ENCODE peak calls at places on chromosomes 4 and X, in eight cellular contexts. V, U, A, T, F, K, B and S are unnamed samples.

GRCh38 chr4:172826866-172827265 is 341.7 kb upstream of the GALNT7 start:
- DNase-seq in V (no peak), U (no peak), A (no peak), T (no peak), F (no peak), K (no peak), B (no peak), S (no peak)

GRCh38 chr4:102599887-102600286 is 98.7 kb downstream of the NFKB1 start:
- DNase-seq in V (no peak), U (no peak), A (no peak), T (no peak), F (no peak), K (no peak), B (no peak), S (no peak)

GRCh38 chrX:40153335-40154221 is 55.8 kb upstream of the BCOR start:
- DNase-seq in V (peak), U (peak), A (no peak), T (peak), F (peak), K (no peak), B (no peak), S (no peak)

GRCh38 chr4:156654410-156654809 is 317.2 kb downstream of the PDGFC start:
- DNase-seq in V (no peak), U (no peak), A (no peak), T (no peak), F (no peak), K (no peak), B (no peak), S (no peak)

GRCh38 chr4:31058656-31059055 is 338.5 kb downstream of the PCDH7 start:
- DNase-seq in V (no peak), U (no peak), A (no peak), T (no peak), F (no peak), K (no peak), B (no peak), S (no peak)

GRCh38 chrX:96410927-96411326 is 273.7 kb upstream of the DIAPH2 start:
- DNase-seq in V (no peak), U (no peak), A (no peak), T (no peak), F (no peak), K (no peak), B (no peak), S (no peak)

GRCh38 chr4:124874172-124874450 is 161.6 kb upstream of the ANKRD50 start:
- DNase-seq in V (no peak), U (no peak), A (no peak), T (no peak), F (no peak), K (no peak), B (no peak), S (no peak)

GRCh38 chr4:47690611-47691010 is 147.3 kb downstream of the CORIN start:
- DNase-seq in V (no peak), U (no peak), A (no peak), T (no peak), F (no peak), K (no peak), B (no peak), S (no peak)

GRCh38 chrX:2458309-2458708 is 42.5 kb downstream of the DHRSX start:
- DNase-seq in V (no peak), U (no peak), A (no peak), T (no peak), F (no peak), K (no peak), B (no peak), S (no peak)

GRCh38 chr4:2792711-2793577 is at the start of gene SH3BP2:
- DNase-seq in V (no peak), U (peak), A (no peak), T (peak), F (peak), K (peak), B (peak), S (peak)

GRCh38 chr4:182238355-182238931 is 4.8 kb upstream of the TENM3 start:
- DNase-seq in V (no peak), U (no peak), A (no peak), T (no peak), F (no peak), K (no peak), B (no peak), S (no peak)

GRCh38 chr4:41146716-41147506 is 67.4 kb downstream of the APBB2 start:
- DNase-seq in V (no peak), U (no peak), A (no peak), T (no peak), F (no peak), K (no peak), B (no peak), S (no peak)

GRCh38 chr4:176840166-176840565 is 47.4 kb upstream of the VEGFC start:
- DNase-seq in V (no peak), U (no peak), A (no peak), T (no peak), F (no peak), K (no peak), B (no peak), S (no peak)

GRCh38 chr4:6180841-6181631 is 19.3 kb downstream of the JAKMIP1 start:
- DNase-seq in V (no peak), U (peak), A (no peak), T (no peak), F (no peak), K (no peak), B (no peak), S (no peak)

GRCh38 chr4:67035501-67035900 is 509.8 kb downstream of the CENPC start:
- DNase-seq in V (peak), U (no peak), A (no peak), T (no peak), F (no peak), K (peak), B (no peak), S (no peak)

GRCh38 chrX:2609431-2610238 is 81.5 kb upstream of the CD99 start:
- DNase-seq in V (no peak), U (no peak), A (no peak), T (no peak), F (no peak), K (no peak), B (no peak), S (no peak)

GRCh38 chr4:105634402-105634801 is 74.1 kb downstream of the INTS12 start:
- DNase-seq in V (no peak), U (no peak), A (no peak), T (no peak), F (no peak), K (no peak), B (no peak), S (no peak)

GRCh38 chr4:3046623-3047022 is 27.7 kb downstream of the HTT-AS start:
- DNase-seq in V (no peak), U (no peak), A (no peak), T (no peak), F (no peak), K (no peak), B (no peak), S (no peak)

GRCh38 chr4:2340272-2341061 is 78.0 kb downstream of the ZFYVE28 start:
- DNase-seq in V (no peak), U (no peak), A (no peak), T (no peak), F (no peak), K (no peak), B (no peak), S (no peak)

GRCh38 chr4:150579591-150580234 is 2.2 kb upstream of the MAB21L2 start:
- DNase-seq in V (no peak), U (no peak), A (no peak), T (no peak), F (peak), K (no peak), B (no peak), S (no peak)

GRCh38 chr4:146192060-146192459 is 16.5 kb downstream of the LSM6 start:
- DNase-seq in V (no peak), U (no peak), A (peak), T (no peak), F (no peak), K (no peak), B (no peak), S (no peak)

GRCh38 chrX:40253770-40254169 is 156.0 kb upstream of the BCOR start:
- DNase-seq in V (no peak), U (no peak), A (no peak), T (no peak), F (no peak), K (no peak), B (no peak), S (no peak)

GRCh38 chr4:119286377-119287002 is 35.4 kb downstream of the FABP2 start:
- DNase-seq in V (no peak), U (peak), A (peak), T (no peak), F (no peak), K (peak), B (no peak), S (no peak)

GRCh38 chr4:54118850-54119589 is 19.1 kb downstream of the GSX2 start:
- DNase-seq in V (no peak), U (no peak), A (no peak), T (no peak), F (no peak), K (no peak), B (no peak), S (no peak)

GRCh38 chr4:158015241-158015640 is 157.6 kb downstream of the GASK1B start:
- DNase-seq in V (no peak), U (no peak), A (no peak), T (no peak), F (no peak), K (no peak), B (no peak), S (no peak)

GRCh38 chr4:41212221-41213203 is 1.8 kb downstream of the APBB2 start:
- DNase-seq in V (no peak), U (peak), A (peak), T (no peak), F (no peak), K (peak), B (no peak), S (no peak)

GRCh38 chr4:186829740-186830449 is 106.2 kb upstream of the FAT1 start:
- DNase-seq in V (peak), U (no peak), A (no peak), T (no peak), F (no peak), K (peak), B (no peak), S (no peak)